ENCODE peak calls at places on chromosomes 5 and 9, in four cellular contexts. W, T, S and N are unnamed samples.

GRCh38 chr5:171562822-171563221 is 143.4 kb downstream of the FGF18 start:
- DNase-seq in S (no peak), W (no peak), T (no peak), N (no peak)

GRCh38 chr5:122101636-122102285 is 23.7 kb upstream of the LOX start:
- DNase-seq in S (peak), W (peak), T (peak), N (no peak)

GRCh38 chr5:93924628-93925027 is 183.2 kb upstream of the POU5F2 start:
- DNase-seq in S (no peak), W (no peak), T (no peak), N (no peak)

GRCh38 chr9:98807070-98807810 is at the start of gene GALNT12:
- DNase-seq in W (peak), S (peak), T (no peak), N (peak)

GRCh38 chr9:73114058-73114457 is 37.6 kb upstream of the ANXA1 start:
- DNase-seq in T (no peak), W (no peak), S (no peak), N (no peak)

GRCh38 chr5:116145416-116145815 is 60.6 kb downstream of the COMMD10 start:
- DNase-seq in W (no peak), S (peak), T (no peak), N (no peak)

GRCh38 chr9:94772654-94773303 is 46.3 kb downstream of the AOPEP start:
- DNase-seq in W (no peak), T (no peak), S (peak), N (no peak)

GRCh38 chr5:78829811-78830499 is 155.2 kb downstream of the ARSB start:
- DNase-seq in W (no peak), S (no peak), T (no peak), N (no peak)

GRCh38 chr9:114709636-114710035 is 27.6 kb upstream of the TEX48 start:
- DNase-seq in T (no peak), S (no peak), W (no peak), N (no peak)

GRCh38 chr9:132415181-132415580 is 5.2 kb downstream of the CFAP77 start:
- DNase-seq in S (no peak), W (no peak), T (no peak), N (no peak)

GRCh38 chr9:132534832-132535231 is 47.6 kb upstream of the BARHL1 start:
- DNase-seq in T (no peak), S (no peak), W (no peak), N (no peak)

GRCh38 chr9:36151306-36152210 is 15.0 kb downstream of the GLIPR2 start:
- DNase-seq in T (no peak), W (no peak), S (no peak), N (peak)

GRCh38 chr9:87002517-87002916 is 55.2 kb upstream of the GAS1 start:
- DNase-seq in S (no peak), T (no peak), W (no peak), N (no peak)

GRCh38 chr9:37443566-37443965 is 21.1 kb downstream of the GRHPR start:
- DNase-seq in T (no peak), S (no peak), W (no peak), N (no peak)

GRCh38 chr9:37540634-37541033 is 35.5 kb downstream of the FBXO10 start:
- DNase-seq in S (no peak), W (no peak), T (peak), N (no peak)